ENCODE peak calls at places on chromosomes 13 and 19, in four cellular contexts. P, S, G and A are unnamed samples.
A peak's percentile ranks its signal among the peaks of the same experiment; 100 is the strongest.

GRCh38 chr19:11279505-11280236 is 16.3 kb upstream of the TSPAN16 start:
- DNase-seq in P (no peak), S (no peak), G (no peak), A (peak; percentile 98)

GRCh38 chr13:33218426-33218825 is 67.1 kb downstream of the STARD13 start:
- DNase-seq in P (no peak), S (no peak), G (no peak), A (no peak)

GRCh38 chr13:97726664-97727235 is 226.7 kb upstream of the IPO5 start:
- DNase-seq in P (no peak), S (no peak), G (no peak), A (peak; percentile 44)

GRCh38 chr13:30881931-30882899 is 23.9 kb upstream of the MEDAG start:
- DNase-seq in P (no peak), S (no peak), G (no peak), A (no peak)

GRCh38 chr13:83221256-83221655 is 661.0 kb downstream of the SLITRK1 start:
- DNase-seq in P (no peak), S (no peak), G (peak; percentile 4), A (peak; percentile 5)

GRCh38 chr13:67652887-67653286 is 422.8 kb upstream of the PCDH9 start:
- DNase-seq in P (no peak), S (no peak), G (no peak), A (no peak)

GRCh38 chr19:46950526-46951235 is 69.0 kb upstream of the NPAS1 start:
- DNase-seq in P (no peak), S (no peak), G (no peak), A (no peak)

GRCh38 chr19:46486358-46486757 is 9.3 kb downstream of the PNMA8B start:
- DNase-seq in P (no peak), S (no peak), G (no peak), A (no peak)

GRCh38 chr19:5306531-5306930 is 34.1 kb downstream of the PTPRS start:
- DNase-seq in P (no peak), S (no peak), G (no peak), A (no peak)

GRCh38 chr19:30862876-30863275 is 486.4 kb downstream of the TSHZ3 start:
- DNase-seq in P (no peak), S (no peak), G (no peak), A (no peak)

GRCh38 chr19:4455742-4456565 is 1.6 kb downstream of the UBXN6 start:
- DNase-seq in P (no peak), S (no peak), G (no peak), A (peak; percentile 59)

GRCh38 chr19:9735986-9736385 is 32.6 kb downstream of the ZNF846 start:
- DNase-seq in P (no peak), S (no peak), G (no peak), A (no peak)

GRCh38 chr13:101520672-101521071 is 68.2 kb downstream of the ITGBL1 start:
- DNase-seq in P (no peak), S (no peak), G (no peak), A (peak; percentile 58)

GRCh38 chr13:45341799-45342584 is 1.0 kb upstream of the TPT1 start:
- DNase-seq in P (no peak), S (no peak), G (no peak), A (peak; percentile 83)

GRCh38 chr13:111929036-111929616 is 137.8 kb upstream of the SOX1 start:
- DNase-seq in P (no peak), S (no peak), G (no peak), A (no peak)

GRCh38 chr13:61463027-61463426 is 47.4 kb upstream of the PCDH20 start:
- DNase-seq in P (no peak), S (no peak), G (no peak), A (no peak)

GRCh38 chr19:57348136-57348535 is 2.9 kb upstream of the ZNF304 start:
- DNase-seq in P (no peak), S (no peak), G (no peak), A (no peak)

GRCh38 chr19:16330811-16331690 is 6.4 kb downstream of the KLF2 start:
- DNase-seq in P (no peak), S (no peak), G (no peak), A (no peak)

GRCh38 chr19:7427944-7428343 is 60.9 kb downstream of the PEX11G start:
- DNase-seq in P (no peak), S (no peak), G (no peak), A (no peak)

GRCh38 chr13:27405521-27406134 is 18.8 kb upstream of the GTF3A start:
- DNase-seq in P (no peak), S (no peak), G (no peak), A (no peak)

GRCh38 chr19:46218160-46218559 is 11.4 kb upstream of the IGFL1 start:
- DNase-seq in P (peak; percentile 89), S (peak; percentile 21), G (peak; percentile 56), A (peak; percentile 78)

GRCh38 chr13:44350775-44351504 is 22.7 kb upstream of the SERP2 start:
- DNase-seq in P (no peak), S (no peak), G (no peak), A (no peak)

GRCh38 chr13:66803013-66803739 is 427.0 kb downstream of the PCDH9 start:
- DNase-seq in P (no peak), S (no peak), G (no peak), A (no peak)

GRCh38 chr19:14366529-14366928 is 14.7 kb upstream of the ADGRE5 start:
- DNase-seq in P (peak; percentile 93), S (peak; percentile 92), G (peak; percentile 84), A (peak; percentile 52)
- TF ChIP-seq MAX in P (no peak), S (peak; percentile 37), G (no peak), A (peak; percentile 97)

GRCh38 chr13:39655569-39656324 is at the start of gene COG6:
- DNase-seq in P (peak; percentile 99), S (peak; percentile 77), G (peak; percentile 84), A (peak; percentile 93)

GRCh38 chr13:39656325-39656677 is 839 bp downstream of the COG6 start:
- DNase-seq in P (no peak), S (no peak), G (no peak), A (peak; percentile 18)

DNA sequence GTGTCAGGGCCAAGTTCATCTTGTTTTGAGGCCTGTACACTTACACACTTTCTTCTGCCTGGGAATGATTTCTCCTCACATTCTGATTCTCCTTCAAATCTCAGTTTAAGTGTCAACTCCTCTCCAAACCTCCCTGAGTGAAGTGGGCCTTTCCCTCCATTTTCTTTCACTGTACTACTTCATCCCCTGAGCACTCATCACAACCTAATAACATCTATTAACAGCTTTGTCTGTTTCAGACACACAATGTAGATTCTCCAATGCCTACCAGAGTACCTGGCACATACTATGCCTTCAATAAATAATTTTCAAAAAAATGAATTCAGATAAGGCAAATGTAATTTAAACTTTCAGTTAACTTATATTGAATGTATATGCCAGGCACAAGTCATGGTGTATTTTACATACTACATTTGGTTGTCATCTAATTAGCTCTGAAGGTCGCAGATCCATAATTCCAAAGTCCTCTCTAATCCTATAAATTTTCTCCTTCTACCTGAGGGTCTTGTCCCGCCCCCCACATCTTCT is 357 bp upstream of the COG6 start:
- DNase-seq in P (no peak), S (no peak), G (no peak), A (no peak)
- H3K4me3 ChIP-seq in P (peak overlapping the region; percentile 72), S (peak overlapping the region; percentile 80), G (peak overlapping the region; percentile 80), A (peak overlapping the region; percentile 87)

GRCh38 chr19:53882391-53883050 is 524 bp downstream of the PRKCG start:
- DNase-seq in P (peak; percentile 63), S (no peak), G (no peak), A (no peak)

GRCh38 chr19:53883231-53883661 is 1.2 kb downstream of the PRKCG start:
- DNase-seq in P (peak; percentile 70), S (no peak), G (no peak), A (no peak)

GRCh38 chr19:53883741-53884140 is 1.7 kb downstream of the PRKCG start:
- DNase-seq in P (no peak), S (no peak), G (no peak), A (no peak)

GRCh38 chr19:53880716-53881481 is 1.1 kb upstream of the PRKCG start:
- DNase-seq in P (no peak), S (no peak), G (no peak), A (no peak)

DNA sequence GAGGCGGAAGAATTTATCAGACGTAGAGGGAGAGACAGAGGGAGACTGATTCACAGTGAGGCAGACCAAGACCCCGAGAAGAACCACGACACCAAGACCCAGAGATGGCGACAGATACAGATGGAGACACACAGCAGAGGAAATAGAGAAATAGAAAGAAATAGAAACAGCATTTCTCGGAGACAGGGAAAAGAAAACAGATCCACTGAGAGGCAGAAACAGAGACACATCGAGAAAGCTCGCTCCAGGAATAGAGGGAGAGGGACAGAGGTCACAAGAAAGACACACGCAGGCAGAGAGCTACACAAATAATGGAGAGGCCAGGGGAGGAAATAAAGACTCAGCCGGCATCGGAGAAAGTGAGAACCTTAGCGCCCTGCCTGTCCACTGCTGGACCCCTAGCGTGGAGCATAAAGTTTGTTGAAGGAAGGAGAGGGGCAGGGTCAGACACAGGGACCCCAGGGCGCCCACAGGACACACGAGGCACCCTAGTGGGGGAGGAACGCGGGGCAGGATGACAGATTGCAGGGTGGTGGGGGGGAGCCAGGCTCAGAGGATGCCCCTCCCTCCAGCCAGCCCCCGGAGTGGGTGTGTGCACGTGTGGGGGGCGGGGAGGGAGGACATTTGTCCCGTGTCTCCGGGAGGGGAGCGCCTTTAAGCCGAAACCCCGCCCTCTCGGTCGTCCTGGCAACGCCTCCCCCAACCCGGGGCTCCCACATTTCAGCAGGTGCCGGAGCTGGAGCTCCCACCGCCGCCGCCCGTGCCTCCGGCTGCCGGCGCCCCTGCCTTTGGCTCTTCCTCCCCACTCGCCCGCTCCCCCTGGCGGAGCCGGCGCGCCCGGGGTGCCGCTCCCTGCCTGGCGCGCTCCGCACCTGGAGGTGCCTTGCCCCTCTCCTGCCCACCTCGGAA is at the start of gene PRKCG:
- DNase-seq in P (peak; percentile 89), S (no peak), G (peak; percentile 75), A (peak; percentile 55)
- TF ChIP-seq MAX in P (peak; percentile 7), S (no peak), G (peak; percentile 62), A (no peak)

GRCh38 chr13:78606471-78607408 is 3.4 kb upstream of the POU4F1 start:
- DNase-seq in P (peak; percentile 67), S (no peak), G (no peak), A (no peak)
- H3K4me3 ChIP-seq in P (peak overlapping the region; percentile 27), S (no peak overlapping the region), G (no peak overlapping the region), A (no peak overlapping the region)

GRCh38 chr13:113354831-113355610 is 8.9 kb downstream of the GRTP1 start:
- DNase-seq in P (no peak), S (no peak), G (no peak), A (no peak)
- TF ChIP-seq MAX in P (no peak), S (no peak), G (no peak), A (no peak)